ENCODE peak calls at places on chromosome 3, in five cellular contexts. O, I, S, U and B are unnamed samples.

GRCh38 chr3:72932416-72932815 is 44.6 kb downstream of the GXYLT2 start:
- DNase-seq in U (no peak), I (no peak), S (no peak), O (no peak), B (no peak)

GRCh38 chr3:190718097-190718496 is 144.4 kb downstream of the GMNC start:
- DNase-seq in O (no peak), S (no peak), I (no peak), U (no peak), B (no peak)

GRCh38 chr3:187966141-187966540 is 187.8 kb upstream of the LPP start:
- DNase-seq in S (no peak), U (no peak), I (no peak), O (no peak), B (no peak)

GRCh38 chr3:98699132-98699531 is 64.0 kb upstream of the ST3GAL6 start:
- DNase-seq in I (no peak), O (no peak), S (no peak), U (no peak), B (no peak)

GRCh38 chr3:43692085-43692484 is 1.3 kb downstream of the ABHD5 start:
- DNase-seq in O (no peak), I (no peak), S (no peak), U (no peak), B (no peak)

GRCh38 chr3:154515921-154516320 is 85.9 kb upstream of the GPR149 start:
- DNase-seq in O (no peak), I (no peak), S (no peak), U (no peak), B (no peak)

GRCh38 chr3:30600572-30600971 is 5.8 kb upstream of the TGFBR2 start:
- DNase-seq in I (no peak), U (no peak), O (no peak), S (no peak), B (no peak)

GRCh38 chr3:39013289-39013688 is 38.5 kb downstream of the SCN11A start:
- DNase-seq in O (no peak), S (no peak), U (no peak), I (no peak), B (no peak)

GRCh38 chr3:40237892-40238571 is 71.5 kb upstream of the EIF1B start:
- DNase-seq in O (no peak), I (no peak), U (peak), S (no peak), B (no peak)

GRCh38 chr3:38404286-38404685 is 49.4 kb upstream of the ACVR2B start:
- DNase-seq in O (no peak), S (no peak), I (no peak), U (no peak), B (no peak)

GRCh38 chr3:95341314-95341713 is 1278.5 kb downstream of the NSUN3 start:
- DNase-seq in U (no peak), S (no peak), I (no peak), O (no peak), B (no peak)

GRCh38 chr3:192915306-192915705 is 2.4 kb downstream of the MB21D2 start:
- DNase-seq in I (no peak), S (no peak), U (no peak), O (no peak), B (no peak)

GRCh38 chr3:67228136-67228535 is 230.0 kb downstream of the KBTBD8 start:
- DNase-seq in I (no peak), O (no peak), U (no peak), S (no peak), B (no peak)

GRCh38 chr3:39587113-39587512 is 119.6 kb downstream of the MOBP start:
- DNase-seq in I (no peak), S (no peak), U (no peak), O (no peak), B (no peak)

GRCh38 chr3:112394008-112394616 is 61.2 kb downstream of the CD200 start:
- DNase-seq in O (no peak), I (no peak), U (no peak), S (no peak), B (no peak)

GRCh38 chr3:55675478-55675877 is 188.4 kb upstream of the WNT5A start:
- DNase-seq in O (no peak), S (no peak), U (no peak), I (no peak), B (no peak)

GRCh38 chr3:15794303-15794771 is 3.4 kb downstream of the ANKRD28 start:
- DNase-seq in O (no peak), S (no peak), I (no peak), U (no peak), B (no peak)

GRCh38 chr3:15513810-15514662 is 7.5 kb downstream of the COLQ start:
- DNase-seq in I (no peak), O (no peak), U (no peak), S (no peak), B (no peak)

GRCh38 chr3:194148383-194148782 is 12.4 kb downstream of the HES1 start:
- DNase-seq in U (no peak), S (no peak), I (no peak), O (no peak), B (no peak)

GRCh38 chr3:149371001-149371722 is 6.3 kb downstream of the TM4SF1 start:
- DNase-seq in I (no peak), U (no peak), S (no peak), O (no peak), B (no peak)

GRCh38 chr3:124985358-124985757 is 50.8 kb upstream of the MUC13 start:
- DNase-seq in O (no peak), I (peak), U (no peak), S (no peak), B (no peak)

GRCh38 chr3:183298708-183299153 is 45.7 kb downstream of the B3GNT5 start:
- DNase-seq in I (no peak), U (no peak), S (no peak), O (peak), B (no peak)

GRCh38 chr3:122956685-122957455 is 70.7 kb downstream of the SEMA5B start:
- DNase-seq in S (no peak), I (no peak), O (no peak), U (no peak), B (no peak)

GRCh38 chr3:32564195-32564594 is 6.5 kb downstream of the DYNC1LI1 start:
- DNase-seq in I (no peak), O (no peak), U (no peak), S (no peak), B (no peak)

GRCh38 chr3:58585005-58585786 is 8.0 kb upstream of the FAM107A start:
- DNase-seq in U (peak), O (peak), S (peak), I (peak), B (peak)

GRCh38 chr3:39191103-39191502 is 1.3 kb downstream of the XIRP1 start:
- DNase-seq in O (no peak), U (no peak), I (no peak), S (no peak), B (no peak)

GRCh38 chr3:9014189-9014588 is 50.9 kb upstream of the RAD18 start:
- DNase-seq in U (no peak), O (no peak), I (no peak), S (no peak), B (no peak)

GRCh38 chr3:134711284-134711683 is 60.5 kb upstream of the KY start:
- DNase-seq in U (no peak), I (peak), O (no peak), S (no peak), B (no peak)

GRCh38 chr3:8301977-8302589 is 199.5 kb upstream of the LMCD1 start:
- DNase-seq in O (no peak), I (peak), S (no peak), U (peak), B (no peak)

GRCh38 chr3:69084326-69084667 is 440 bp upstream of the ARL6IP5 start:
- DNase-seq in U (no peak), I (no peak), S (no peak), O (no peak), B (no peak)

GRCh38 chr3:165505657-165506056 is 309.5 kb upstream of the SLITRK3 start:
- DNase-seq in U (no peak), S (no peak), I (no peak), O (no peak), B (no peak)

GRCh38 chr3:5053021-5053831 is 68.9 kb upstream of the ARL8B start:
- DNase-seq in O (no peak), I (no peak), S (no peak), U (no peak), B (no peak)

GRCh38 chr3:137514853-137515252 is 249.3 kb upstream of the SOX14 start:
- DNase-seq in S (no peak), I (no peak), O (no peak), U (no peak), B (no peak)
- TF ChIP-seq CTCF in S (no peak), I (peak), O (peak), U (no peak), B (peak)

DNA sequence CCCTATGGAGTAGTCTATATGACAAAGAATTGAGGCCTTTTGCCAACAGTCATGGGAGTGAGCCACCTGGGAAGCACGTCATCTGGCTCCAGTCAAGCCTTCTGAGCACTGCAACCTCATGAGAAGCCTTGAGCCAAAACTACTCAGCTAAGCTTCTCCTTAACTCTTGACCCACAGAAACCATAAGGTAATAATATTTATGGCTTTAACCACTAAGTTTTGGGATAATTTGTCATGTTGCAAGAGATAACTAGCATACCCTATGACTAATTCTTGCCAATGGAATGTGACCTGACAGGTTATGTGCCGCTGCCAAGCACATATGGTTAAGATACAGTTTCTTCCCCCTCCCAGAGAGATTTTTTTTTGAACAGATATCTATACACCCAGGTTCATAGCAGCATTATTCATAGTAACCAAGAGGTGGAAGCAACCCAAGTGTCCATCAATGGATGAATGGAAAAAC is 11.8 kb upstream of the SLC6A11 start:
- DNase-seq in U (no peak), O (no peak), S (no peak), I (peak), B (no peak)
- TF ChIP-seq CTCF in U (no peak), O (no peak), S (no peak), I (no peak), B (no peak)

GRCh38 chr3:46880884-46881818 is 3.6 kb downstream of the PTH1R start:
- DNase-seq in I (no peak), O (no peak), U (no peak), S (no peak), B (no peak)
- TF ChIP-seq CTCF in I (no peak), O (no peak), U (no peak), S (no peak), B (no peak)

GRCh38 chr3:13673207-13673606 is 124.3 kb downstream of the FBLN2 start:
- DNase-seq in I (no peak), U (no peak), O (no peak), S (no peak), B (no peak)
- TF ChIP-seq CTCF in I (peak), U (peak), O (peak), S (no peak), B (no peak)

GRCh38 chr3:129316121-129317013 is 37.7 kb downstream of the HMCES start:
- DNase-seq in S (peak), I (peak), U (peak), O (peak), B (peak)
- TF ChIP-seq CTCF in S (no peak), I (peak), U (peak), O (peak), B (peak)

GRCh38 chr3:17154941-17155340 is 270.2 kb downstream of the PLCL2 start:
- DNase-seq in U (no peak), S (no peak), I (no peak), O (no peak), B (no peak)
- TF ChIP-seq CTCF in U (no peak), S (no peak), I (no peak), O (no peak), B (no peak)

GRCh38 chr3:138945646-138946553 is 1.0 kb downstream of the FOXL2 start:
- DNase-seq in S (peak), U (no peak), O (no peak), I (no peak), B (no peak)
- TF ChIP-seq CTCF in S (no peak), U (peak), O (no peak), I (no peak), B (peak)

GRCh38 chr3:195911946-195912270 is 3.6 kb upstream of the TNK2 start:
- DNase-seq in I (no peak), U (no peak), O (no peak), S (no peak), B (no peak)
- TF ChIP-seq CTCF in I (no peak), U (no peak), O (no peak), S (no peak), B (no peak)

GRCh38 chr3:141877911-141878310 is 1.5 kb downstream of the ATP1B3 start:
- DNase-seq in O (no peak), S (no peak), U (no peak), I (no peak), B (no peak)

GRCh38 chr3:141875893-141876380 is 506 bp upstream of the ATP1B3 start:
- DNase-seq in O (peak), U (peak), S (no peak), I (peak), B (no peak)

GRCh38 chr3:141878326-141878725 is 1.9 kb downstream of the ATP1B3 start:
- DNase-seq in U (no peak), I (no peak), O (no peak), S (no peak), B (no peak)

GRCh38 chr3:141876381-141876890 is at the start of gene ATP1B3:
- DNase-seq in S (peak), I (peak), O (peak), U (peak), B (no peak)

GRCh38 chr3:141876891-141877561 is 583 bp downstream of the ATP1B3 start:
- DNase-seq in U (peak), O (peak), S (peak), I (no peak), B (no peak)
- TF ChIP-seq CTCF in U (no peak), O (no peak), S (no peak), I (no peak), B (no peak)

GRCh38 chr3:65914740-65915366 is 123.9 kb downstream of the MAGI1 start:
- DNase-seq in O (no peak), U (no peak), S (no peak), I (no peak), B (no peak)
- TF ChIP-seq CTCF in O (no peak), U (no peak), S (no peak), I (peak), B (peak)